ENCODE peak calls at places on chromosomes 1 and 21, in ten cellular contexts. I is SJSA1, T is upper lobe of right lung, W is NCI-H2081 treated with DMSO at 0.1 percent for 48 hours, V is epithelial cell of proximal tubule, C is HT1080, O is lung microvascular endothelial cell, M is cardiac fibroblast, E is NCI-H748 treated with DMSO at 0.1 percent for 48 hours, H is T-helper 2 cell. L is an unnamed sample.

GRCh38 chr1:173868266-173869107 is at the start of gene ZBTB37:
- DNase-seq in T (peak; percentile 98), I (peak; percentile 52), O (peak; percentile 89), C (no peak), H (peak; percentile 96), V (no peak), M (no peak), W (peak; percentile 54), E (peak; percentile 72), L (peak; percentile 97)

GRCh38 chr1:186055846-186056245 is 319.2 kb downstream of the TPR start:
- DNase-seq in H (no peak), O (no peak), V (no peak), E (no peak), C (no peak), M (no peak), W (no peak), I (no peak), T (no peak), L (no peak)

GRCh38 chr21:16589499-16589898 is 859.7 kb downstream of the USP25 start:
- DNase-seq in O (no peak), C (no peak), I (no peak), V (no peak), M (no peak), T (no peak), W (no peak), E (no peak), H (no peak), L (no peak)

GRCh38 chr21:15455819-15456462 is 273.8 kb upstream of the USP25 start:
- DNase-seq in M (no peak), W (no peak), I (no peak), H (no peak), E (no peak), C (no peak), T (no peak), V (peak; percentile 70), O (no peak), L (no peak)

GRCh38 chr1:30286984-30287839 is 436.2 kb downstream of the MATN1 start:
- DNase-seq in O (no peak), H (no peak), W (no peak), I (no peak), T (no peak), E (no peak), C (no peak), V (no peak), M (no peak), L (no peak)

GRCh38 chr1:207519505-207520399 is 23.8 kb downstream of the CR1 start:
- DNase-seq in E (no peak), M (no peak), W (no peak), T (no peak), H (no peak), O (no peak), C (no peak), I (no peak), V (no peak), L (no peak)

GRCh38 chr21:33205476-33205875 is 24.3 kb upstream of the IFNAR2 start:
- DNase-seq in C (no peak), O (no peak), I (no peak), M (no peak), W (no peak), E (no peak), V (no peak), H (peak; percentile 76), T (no peak), L (peak; percentile 38)

GRCh38 chr21:20783611-20784010 is 214.6 kb upstream of the NCAM2 start:
- DNase-seq in E (no peak), H (no peak), C (peak; percentile 19), I (no peak), V (no peak), O (no peak), W (no peak), T (no peak), M (peak; percentile 6), L (no peak)

GRCh38 chr21:34908424-34909055 is 140.6 kb downstream of the RUNX1 start:
- DNase-seq in O (no peak), E (no peak), T (no peak), V (no peak), I (no peak), W (no peak), H (peak; percentile 41), M (peak; percentile 70), C (no peak), L (no peak)

GRCh38 chr1:113677250-113678158 is 81.8 kb downstream of the PHTF1 start:
- DNase-seq in T (no peak), E (peak; percentile 27), M (peak; percentile 78), C (peak; percentile 34), V (peak; percentile 54), I (peak; percentile 50), H (peak; percentile 57), W (no peak), O (peak; percentile 71), L (no peak)

GRCh38 chr21:45931397-45931969 is 50.1 kb upstream of the COL6A1 start:
- DNase-seq in T (no peak), M (no peak), W (no peak), E (no peak), V (no peak), C (no peak), H (peak; percentile 53), O (no peak), I (no peak), L (no peak)

GRCh38 chr1:229596961-229597699 is 28.8 kb downstream of the TAF5L start:
- DNase-seq in V (no peak), H (peak; percentile 11), M (peak; percentile 38), E (no peak), T (no peak), I (peak; percentile 85), W (no peak), C (no peak), O (no peak), L (no peak)

GRCh38 chr1:176450526-176450925 is 12.4 kb upstream of the PAPPA2 start:
- DNase-seq in M (no peak), O (no peak), V (peak; percentile 82), T (no peak), C (peak; percentile 86), E (no peak), I (no peak), H (no peak), W (no peak), L (no peak)

GRCh38 chr21:28229811-28230210 is 762.9 kb downstream of the LTN1 start:
- DNase-seq in M (peak; percentile 87), H (no peak), I (no peak), C (peak; percentile 32), T (no peak), V (no peak), W (no peak), E (no peak), O (no peak), L (no peak)

GRCh38 chr1:199113265-199113869 is 474.5 kb downstream of the PTPRC start:
- DNase-seq in W (peak; percentile 32), V (no peak), H (peak; percentile 73), O (peak; percentile 85), E (peak; percentile 2), M (peak; percentile 81), T (peak; percentile 72), C (peak; percentile 50), I (peak; percentile 16), L (peak; percentile 31)

GRCh38 chr21:35035116-35035515 is 14.0 kb downstream of the RUNX1 start:
- DNase-seq in E (no peak), W (no peak), T (no peak), H (no peak), I (no peak), O (no peak), M (no peak), C (no peak), V (no peak), L (no peak)

GRCh38 chr1:12616709-12617373 is 1.2 kb downstream of the DHRS3 start:
- DNase-seq in W (no peak), O (peak; percentile 49), T (peak; percentile 79), C (no peak), I (peak; percentile 18), H (peak; percentile 34), V (no peak), M (peak; percentile 24), E (peak; percentile 11), L (no peak)

GRCh38 chr1:94801919-94802546 is 18.1 kb upstream of the SLC44A3 start:
- DNase-seq in E (no peak), W (no peak), I (peak; percentile 87), H (peak; percentile 49), O (peak; percentile 57), T (peak; percentile 69), V (peak; percentile 69), C (peak; percentile 77), M (peak; percentile 91), L (no peak)

GRCh38 chr1:227887697-227888403 is 59.9 kb downstream of the WNT9A start:
- DNase-seq in T (peak; percentile 69), E (no peak), H (peak; percentile 49), C (no peak), I (peak; percentile 94), O (peak; percentile 68), W (no peak), M (peak; percentile 47), V (no peak), L (no peak)

GRCh38 chr1:151838491-151839412 is 868 bp downstream of the C2CD4D start:
- DNase-seq in W (no peak), E (no peak), C (no peak), I (no peak), O (no peak), M (no peak), T (peak; percentile 68), V (no peak), H (peak; percentile 43), L (no peak)

GRCh38 chr21:43645414-43645891 is 13.8 kb downstream of the HSF2BP start:
- DNase-seq in C (peak; percentile 81), W (no peak), E (peak; percentile 7), T (no peak), I (peak; percentile 86), O (peak; percentile 70), H (peak; percentile 31), M (peak; percentile 91), V (no peak), L (peak; percentile 22)

GRCh38 chr1:200272669-200273068 is 137.2 kb downstream of the ZNF281 start:
- DNase-seq in O (no peak), C (no peak), H (no peak), E (no peak), T (no peak), M (no peak), W (no peak), I (no peak), V (no peak), L (no peak)

GRCh38 chr1:235831148-235831547 is 35.6 kb downstream of the LYST start:
- DNase-seq in E (no peak), V (no peak), O (peak; percentile 14), W (no peak), M (peak; percentile 57), I (no peak), T (no peak), H (peak; percentile 35), C (peak; percentile 69), L (peak; percentile 22)

GRCh38 chr1:234154320-234155251 is 218.7 kb upstream of the COA6 start:
- DNase-seq in V (peak; percentile 46), W (peak; percentile 43), I (peak; percentile 48), T (no peak), E (peak; percentile 31), C (peak; percentile 73), M (peak; percentile 81), H (peak; percentile 70), O (peak; percentile 63), L (no peak)

GRCh38 chr21:17441370-17441769 is 71.5 kb upstream of the CXADR start:
- DNase-seq in V (no peak), E (peak; percentile 19), W (no peak), H (no peak), M (peak; percentile 62), C (peak; percentile 32), T (no peak), O (peak; percentile 95), I (no peak), L (no peak)

GRCh38 chr1:57752847-57753246 is 329.0 kb upstream of the DAB1 start:
- DNase-seq in W (no peak), T (no peak), V (peak; percentile 13), H (no peak), E (no peak), I (no peak), C (no peak), M (no peak), O (no peak), L (no peak)

GRCh38 chr1:246647113-246647512 is 77.1 kb upstream of the SCCPDH start:
- DNase-seq in T (no peak), I (no peak), C (peak; percentile 6), V (no peak), W (no peak), H (no peak), M (peak; percentile 83), O (peak; percentile 7), E (no peak), L (no peak)

GRCh38 chr1:11340248-11340632 is 67.2 kb downstream of the UBIAD1 start:
- DNase-seq in O (no peak), E (no peak), M (no peak), H (no peak), I (no peak), V (no peak), T (no peak), W (no peak), C (no peak), L (no peak)